ENCODE peak calls at places on chromosomes 1 and 21, in five cellular contexts. N, O, T, V and S are unnamed samples.

GRCh38 chr1:5423109-5423508 is 569.1 kb downstream of the NPHP4 start:
- DNase-seq in N (no peak), V (no peak), O (peak; percentile 10), T (no peak), S (no peak)

GRCh38 chr21:15894596-15894995 is 164.8 kb downstream of the USP25 start:
- DNase-seq in N (peak; percentile 55), V (no peak), T (no peak), O (no peak), S (no peak)

GRCh38 chr1:30029677-30030076 is 693.7 kb downstream of the MATN1 start:
- DNase-seq in V (no peak), O (no peak), N (no peak), T (no peak), S (no peak)

GRCh38 chr1:204450461-204451257 is 39.0 kb upstream of the PPP1R15B start:
- DNase-seq in N (no peak), T (no peak), V (no peak), O (peak; percentile 51), S (no peak)

GRCh38 chr1:230047114-230047865 is 19.7 kb upstream of the GALNT2 start:
- DNase-seq in O (no peak), V (no peak), T (no peak), N (no peak), S (no peak)

GRCh38 chr1:93878501-93878888 is 511 bp downstream of the DNTTIP2 start:
- DNase-seq in N (no peak), T (no peak), O (peak; percentile 55), V (peak; percentile 30), S (peak; percentile 66)

GRCh38 chr1:94045465-94046056 is 75.4 kb downstream of the ABCA4 start:
- DNase-seq in V (peak; percentile 9), T (peak; percentile 92), O (peak; percentile 82), N (peak; percentile 89), S (peak; percentile 93)

GRCh38 chr1:43265431-43265830 is 4.4 kb upstream of the TMEM125 start:
- DNase-seq in V (no peak), O (no peak), N (no peak), T (no peak), S (no peak)

GRCh38 chr1:10901894-10902805 is 105.7 kb upstream of the CASZ1 start:
- DNase-seq in O (no peak), V (no peak), T (no peak), N (no peak), S (no peak)

GRCh38 chr1:24142546-24143431 is at the start of gene IL22RA1:
- DNase-seq in T (peak; percentile 51), O (peak; percentile 91), N (no peak), V (peak; percentile 38), S (peak; percentile 61)

GRCh38 chr1:89739013-89739843 is 81.6 kb upstream of the LRRC8D start:
- DNase-seq in T (no peak), O (no peak), V (no peak), N (no peak), S (no peak)

GRCh38 chr1:156502749-156503671 is 2.4 kb upstream of the MEF2D start:
- DNase-seq in O (peak; percentile 79), N (peak; percentile 1), T (peak; percentile 96), V (no peak), S (peak; percentile 97)

GRCh38 chr1:5415621-5416020 is 576.6 kb downstream of the NPHP4 start:
- DNase-seq in T (no peak), V (no peak), N (no peak), O (no peak), S (no peak)

GRCh38 chr1:164510435-164510834 is 48.5 kb upstream of the PBX1 start:
- DNase-seq in T (no peak), V (peak; percentile 5), N (no peak), O (no peak), S (no peak)

GRCh38 chr1:56450004-56450666 is 129.2 kb downstream of the PLPP3 start:
- DNase-seq in O (no peak), N (no peak), V (no peak), T (no peak), S (no peak)

GRCh38 chr1:160114085-160114484 is 1.5 kb upstream of the ATP1A2 start:
- DNase-seq in T (peak; percentile 81), O (no peak), N (no peak), V (no peak), S (no peak)

GRCh38 chr1:226974544-226975258 is 34.6 kb downstream of the COQ8A start:
- DNase-seq in T (peak; percentile 90), O (peak; percentile 73), N (no peak), V (no peak), S (peak; percentile 74)

GRCh38 chr1:219128957-219129356 is 44.7 kb upstream of the LYPLAL1 start:
- DNase-seq in V (no peak), O (no peak), N (no peak), T (no peak), S (no peak)

GRCh38 chr1:218474089-218474488 is 129.0 kb downstream of the TGFB2 start:
- DNase-seq in O (no peak), T (no peak), V (no peak), N (no peak), S (no peak)

GRCh38 chr1:160400284-160400645 is at the start of gene VANGL2:
- DNase-seq in T (no peak), V (peak; percentile 5), N (peak; percentile 56), O (peak; percentile 82), S (peak; percentile 89)

GRCh38 chr1:20528221-20528620 is 20.3 kb upstream of the MUL1 start:
- DNase-seq in N (no peak), T (no peak), V (no peak), O (no peak), S (no peak)

GRCh38 chr1:183331095-183331742 is 87.0 kb downstream of the NMNAT2 start:
- DNase-seq in V (no peak), T (no peak), O (no peak), N (peak; percentile 80), S (no peak)

GRCh38 chr1:33424205-33424604 is 6.7 kb downstream of the PHC2 start:
- DNase-seq in O (no peak), N (peak; percentile 89), T (no peak), V (no peak), S (no peak)

GRCh38 chr1:161367684-161368398 is at the start of gene CFAP126:
- DNase-seq in V (peak; percentile 28), T (no peak), O (peak; percentile 95), N (peak; percentile 76), S (peak; percentile 74)

GRCh38 chr1:112318263-112318662 is 77.8 kb upstream of the CTTNBP2NL start:
- DNase-seq in V (no peak), T (no peak), O (no peak), N (no peak), S (no peak)

GRCh38 chr1:52552236-52552504 is 722 bp downstream of the TUT4 start:
- DNase-seq in N (peak; percentile 57), V (peak; percentile 79), O (peak; percentile 50), T (no peak), S (peak; percentile 69)

GRCh38 chr1:67522001-67522441 is 91.8 kb upstream of the SERBP1 start:
- DNase-seq in N (peak; percentile 18), V (no peak), T (no peak), O (no peak), S (no peak)

GRCh38 chr21:25688284-25689035 is 46.2 kb downstream of the ATP5PF start:
- DNase-seq in N (peak; percentile 43), O (no peak), V (no peak), T (no peak), S (no peak)

GRCh38 chr21:33478858-33479678 is 706 bp downstream of the TMEM50B start:
- DNase-seq in V (peak; percentile 68), N (peak; percentile 15), T (peak; percentile 73), O (peak; percentile 28), S (no peak)

GRCh38 chr1:14377386-14377785 is 221.1 kb upstream of the KAZN start:
- DNase-seq in V (no peak), T (no peak), O (no peak), N (no peak), S (no peak)

GRCh38 chr1:156896490-156897033 is 3.0 kb downstream of the PEAR1 start:
- DNase-seq in O (peak; percentile 34), N (no peak), T (peak; percentile 78), V (no peak), S (no peak)

GRCh38 chr1:113396585-113396984 is 6.3 kb downstream of the MAGI3 start:
- DNase-seq in T (no peak), O (peak; percentile 20), V (no peak), N (no peak), S (no peak)

GRCh38 chr21:38787461-38788274 is 18.1 kb upstream of the ETS2 start:
- DNase-seq in V (no peak), T (no peak), N (no peak), O (peak; percentile 94), S (no peak)

GRCh38 chr1:25692560-25692959 is 76.0 kb downstream of the MAN1C1 start:
- DNase-seq in N (peak; percentile 5), O (no peak), V (no peak), T (no peak), S (no peak)

GRCh38 chr1:61095127-61095812 is 12.9 kb downstream of the NFIA start:
- DNase-seq in T (no peak), V (no peak), O (no peak), N (no peak), S (no peak)

GRCh38 chr1:154342836-154343472 is 17.6 kb downstream of the ATP8B2 start:
- DNase-seq in O (no peak), V (peak; percentile 4), N (no peak), T (no peak), S (no peak)

GRCh38 chr1:88618331-88618730 is 65.7 kb upstream of the PKN2 start:
- DNase-seq in O (no peak), V (no peak), T (no peak), N (no peak), S (no peak)

GRCh38 chr1:222105393-222105737 is 363.5 kb upstream of the DUSP10 start:
- DNase-seq in V (no peak), O (peak; percentile 46), T (no peak), N (no peak), S (no peak)

GRCh38 chr1:91746728-91747338 is 139.1 kb downstream of the TGFBR3 start:
- DNase-seq in N (no peak), O (no peak), V (no peak), T (no peak), S (peak; percentile 4)

GRCh38 chr21:17455028-17455353 is 57.9 kb upstream of the CXADR start:
- DNase-seq in N (no peak), O (no peak), V (no peak), T (no peak), S (no peak)
- H3K4me3 ChIP-seq in N (peak overlapping the region; percentile 31), O (no peak overlapping the region), V (peak overlapping the region; percentile 10), T (no peak overlapping the region), S (no peak overlapping the region)

DNA sequence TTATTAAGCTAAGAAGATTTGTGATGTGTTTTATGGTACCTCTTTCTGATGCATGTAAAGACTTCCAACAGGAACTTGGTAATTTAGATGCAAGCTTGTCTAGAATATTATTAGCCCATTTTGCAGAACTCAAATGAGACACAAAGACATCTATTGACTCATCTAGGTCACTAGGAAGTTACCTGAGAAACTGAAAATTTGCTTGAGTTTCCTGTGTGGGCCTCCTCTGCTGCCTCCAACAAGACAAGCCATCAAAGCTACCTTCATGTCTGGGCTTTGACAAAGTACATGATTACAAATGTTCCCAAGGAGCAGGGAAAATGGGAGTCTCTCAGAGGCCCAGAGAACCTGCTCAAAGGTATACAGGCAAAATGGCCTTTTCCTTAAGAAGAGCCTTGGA is 5.6 kb downstream of the RUNX1 start:
- DNase-seq in V (peak; percentile 76), O (no peak), N (no peak), T (no peak), S (no peak)
- H3K4me1 ChIP-seq in V (peaks cover 33% of the 10 kb centered on the region), O (peaks cover 4% of the 10 kb centered on the region), N (no peaks in the 10 kb centered on the region), T (no peaks in the 10 kb centered on the region), S (peaks cover 18% of the 10 kb centered on the region)

GRCh38 chr1:28437924-28438699 is 67.7 kb upstream of the RCC1 start:
- DNase-seq in T (peak; percentile 93), V (peak; percentile 81), N (peak; percentile 67), O (peak; percentile 87), S (peak; percentile 89)
- H3K4me3 ChIP-seq in T (peak overlapping the region; percentile 33), V (peak overlapping the region; percentile 58), N (no peak overlapping the region), O (no peak overlapping the region), S (peak overlapping the region; percentile 30)

GRCh38 chr1:63569917-63570316 is 23.3 kb upstream of the PGM1 start:
- DNase-seq in N (no peak), V (no peak), T (no peak), O (no peak), S (no peak)
- H3K4me1 ChIP-seq in N (no peaks in the 10 kb centered on the region), V (no peaks in the 10 kb centered on the region), T (no peaks in the 10 kb centered on the region), O (no peaks in the 10 kb centered on the region), S (no peaks in the 10 kb centered on the region)